ENCODE peak calls at places on chromosomes 3 and 15, in five cellular contexts. W is astrocyte of the spinal cord, D is HCT116, K is LoVo, A is upper lobe of right lung. M is an unnamed sample.

GRCh38 chr15:50543556-50543955 is 2.9 kb downstream of the USP50 start:
- DNase-seq in W (no peak), D (no peak), K (no peak), A (no peak), M (no peak)

GRCh38 chr15:40695469-40695910 is 516 bp downstream of the RAD51 start:
- DNase-seq in W (peak), D (no peak), K (no peak), A (no peak), M (peak)

GRCh38 chr3:43104039-43104438 is 1.8 kb downstream of the POMGNT2 start:
- DNase-seq in W (no peak), D (no peak), K (no peak), A (no peak), M (no peak)

GRCh38 chr3:41488501-41488900 is 289.2 kb downstream of the CTNNB1 start:
- DNase-seq in W (no peak), D (no peak), K (no peak), A (no peak), M (no peak)

GRCh38 chr3:119311191-119311925 is 17.2 kb downstream of the ARHGAP31 start:
- DNase-seq in W (peak), D (no peak), K (peak), A (no peak), M (no peak)

GRCh38 chr15:80055933-80056332 is 3.5 kb upstream of the ZFAND6 start:
- DNase-seq in W (no peak), D (no peak), K (no peak), A (no peak), M (no peak)

GRCh38 chr15:31435256-31435781 is 108.7 kb downstream of the KLF13 start:
- DNase-seq in W (peak), D (peak), K (peak), A (peak), M (peak)

GRCh38 chr3:156723182-156723619 is 48.8 kb downstream of the TIPARP start:
- DNase-seq in W (no peak), D (no peak), K (no peak), A (no peak), M (no peak)

GRCh38 chr15:59688383-59688887 is 685 bp downstream of the BNIP2 start:
- DNase-seq in W (peak), D (peak), K (peak), A (no peak), M (peak)

GRCh38 chr3:55884491-55885285 is 397.6 kb upstream of the WNT5A start:
- DNase-seq in W (no peak), D (no peak), K (no peak), A (no peak), M (no peak)

GRCh38 chr3:94525039-94525438 is 462.2 kb downstream of the NSUN3 start:
- DNase-seq in W (no peak), D (no peak), K (no peak), A (no peak), M (no peak)

GRCh38 chr3:121836069-121836468 is 1.1 kb downstream of the EAF2 start:
- DNase-seq in W (no peak), D (no peak), K (no peak), A (no peak), M (no peak)

GRCh38 chr15:89810837-89811236 is 3.8 kb downstream of the ANPEP start:
- DNase-seq in W (no peak), D (no peak), K (no peak), A (no peak), M (no peak)

GRCh38 chr3:150238995-150239612 is 169.0 kb upstream of the TSC22D2 start:
- DNase-seq in W (no peak), D (peak), K (peak), A (no peak), M (no peak)

GRCh38 chr3:160225181-160226025 is at the start of gene C3orf80:
- DNase-seq in W (no peak), D (peak), K (peak), A (peak), M (peak)

GRCh38 chr3:43893721-43894120 is 203.0 kb downstream of the ABHD5 start:
- DNase-seq in W (peak), D (no peak), K (no peak), A (no peak), M (no peak)

GRCh38 chr3:123764642-123765041 is 119.5 kb downstream of the MYLK start:
- DNase-seq in W (no peak), D (no peak), K (no peak), A (no peak), M (no peak)

GRCh38 chr3:4309476-4310121 is 6.4 kb downstream of the SETMAR start:
- DNase-seq in W (no peak), D (no peak), K (no peak), A (no peak), M (no peak)

GRCh38 chr3:113222412-113223086 is 11.2 kb downstream of the BOC start:
- DNase-seq in W (no peak), D (no peak), K (no peak), A (no peak), M (no peak)

GRCh38 chr3:71005797-71006321 is 577.7 kb downstream of the FOXP1 start:
- DNase-seq in W (peak), D (no peak), K (no peak), A (no peak), M (peak)

GRCh38 chr3:184239710-184240109 is 9.1 kb downstream of the ALG3 start:
- DNase-seq in W (no peak), D (no peak), K (no peak), A (no peak), M (no peak)

GRCh38 chr3:107660316-107660976 is 137.7 kb downstream of the BBX start:
- DNase-seq in W (peak), D (peak), K (no peak), A (no peak), M (peak)

GRCh38 chr15:41011055-41011815 is 58.0 kb downstream of the CHAC1 start:
- DNase-seq in W (no peak), D (no peak), K (no peak), A (no peak), M (peak)

GRCh38 chr3:114319453-114319852 is 25.6 kb downstream of the TIGIT start:
- DNase-seq in W (peak), D (no peak), K (no peak), A (no peak), M (peak)

M was measured in dermis microvascular lymphatic vessel endothelial cell.